ENCODE peak calls at places on chromosomes 13 and 19, in nine cellular contexts. I is sciatic nerve; R is GM13977; J is NCI-H446 treated with DMSO at 0.1 percent for 48 hours; Z is left colon; Y is cardiac muscle cell; D is small intestine; C is stimulated activated CD8-positive, alpha-beta memory T cell treated with anti-CD3 and anti-CD28 coated beads, Interleukin-15, amount 100 ng/mL, for 4 hours; P is coronary artery. A is an unnamed sample.

GRCh38 chr13:30910676-30911075 is 4.6 kb downstream of the MEDAG start:
- DNase-seq in R (no peak), D (no peak), P (no peak), I (no peak), C (no peak), Y (no peak), Z (no peak), J (no peak), A (no peak)

GRCh38 chr19:12793290-12794195 is 2.3 kb downstream of the JUNB start:
- DNase-seq in R (peak), P (peak), I (peak), J (peak), C (peak), D (peak), Y (peak), Z (peak), A (peak)

GRCh38 chr19:5271145-5271544 is 69.5 kb downstream of the PTPRS start:
- DNase-seq in P (no peak), R (no peak), C (no peak), Y (no peak), D (no peak), Z (no peak), J (no peak), I (no peak), A (no peak)

GRCh38 chr19:13037161-13037560 is 41.9 kb downstream of the NFIX start:
- DNase-seq in D (no peak), Z (no peak), J (no peak), Y (peak), P (no peak), R (no peak), C (no peak), I (no peak), A (no peak)

GRCh38 chr13:23701191-23701590 is 131.0 kb downstream of the TNFRSF19 start:
- DNase-seq in J (no peak), C (no peak), R (no peak), P (no peak), Z (no peak), I (no peak), Y (peak), D (no peak), A (no peak)

GRCh38 chr19:34639491-34640085 is 37.4 kb downstream of the SCGB2B2 start:
- DNase-seq in Y (peak), C (peak), P (no peak), D (peak), J (peak), Z (no peak), I (peak), R (peak), A (peak)

GRCh38 chr19:51338563-51339312 is 3.2 kb downstream of the VSIG10L start:
- DNase-seq in J (peak), R (peak), C (peak), I (peak), P (peak), Z (peak), D (peak), Y (peak), A (peak)

GRCh38 chr13:50152655-50153309 is 137.5 kb downstream of the KCNRG start:
- DNase-seq in J (no peak), P (no peak), Z (no peak), R (no peak), C (no peak), D (peak), Y (no peak), I (no peak), A (no peak)

GRCh38 chr13:84821261-84821660 is 939.0 kb upstream of the SLITRK1 start:
- DNase-seq in Y (no peak), P (no peak), R (no peak), D (no peak), J (no peak), I (no peak), C (no peak), Z (no peak), A (no peak)

GRCh38 chr19:16871870-16872269 is 16.9 kb upstream of the F2RL3 start:
- DNase-seq in Z (no peak), P (no peak), D (peak), J (no peak), I (no peak), R (no peak), C (no peak), Y (no peak), A (no peak)

GRCh38 chr19:10353793-10354391 is 14.5 kb upstream of the ICAM3 start:
- DNase-seq in Z (no peak), P (no peak), I (peak), R (peak), J (no peak), D (no peak), Y (peak), C (no peak), A (peak)

A was measured in body of pancreas.